ENCODE peak calls at places on chromosome 19, in eight cellular contexts. Q is fibroblast of lung; M is stomach; L is tibial artery; A is endothelial cell of umbilical vein; U is CD8-positive, alpha-beta T cell; K is left ventricle myocardium inferior; G is transverse colon. X is an unnamed sample. For H3K36me3, the result is how much of the 10 kb centered on the place peaks cover.

GRCh38 chr19:21101511-21102242 is 19.7 kb downstream of the ZNF714 start:
- DNase-seq in Q (peak), U (no peak), G (no peak), A (peak), M (no peak), L (no peak), K (no peak), X (no peak)

GRCh38 chr19:12872255-12872654 is 9.0 kb downstream of the DNASE2 start:
- DNase-seq in U (no peak), M (no peak), G (no peak), K (no peak), L (no peak), A (no peak), Q (no peak), X (no peak)

GRCh38 chr19:39199025-39199424 is 2.3 kb downstream of the NCCRP1 start:
- DNase-seq in G (no peak), K (no peak), L (no peak), A (peak), U (no peak), M (peak), Q (peak), X (no peak)

GRCh38 chr19:48064509-48064908 is 20.6 kb upstream of the CABP5 start:
- DNase-seq in M (no peak), L (no peak), K (no peak), U (no peak), Q (peak), A (no peak), G (no peak), X (no peak)

GRCh38 chr19:36547001-36547732 is 19.1 kb upstream of the ZNF260 start:
- DNase-seq in U (no peak), G (no peak), K (no peak), Q (peak), L (no peak), M (no peak), A (peak), X (no peak)

GRCh38 chr19:18501832-18502231 is 20.0 kb downstream of the ELL start:
- DNase-seq in L (peak), M (peak), A (no peak), G (peak), U (no peak), K (peak), Q (no peak), X (no peak)

GRCh38 chr19:311813-312261 is 20.6 kb upstream of the PLPP2 start:
- DNase-seq in L (no peak), K (peak), A (no peak), U (no peak), M (peak), G (no peak), Q (no peak), X (no peak)

GRCh38 chr19:47430041-47430802 is 10.9 kb upstream of the MEIS3 start:
- DNase-seq in Q (peak), K (no peak), U (no peak), G (peak), A (peak), M (peak), L (no peak), X (no peak)

GRCh38 chr19:40616178-40616577 is 15.0 kb downstream of the LTBP4 start:
- DNase-seq in U (no peak), L (no peak), G (no peak), A (no peak), Q (no peak), M (no peak), K (no peak), X (no peak)

GRCh38 chr19:34184880-34185491 is 12.7 kb downstream of the LSM14A start:
- DNase-seq in M (no peak), K (no peak), U (no peak), G (no peak), A (no peak), Q (no peak), L (no peak), X (no peak)

GRCh38 chr19:5154799-5155426 is 185.7 kb downstream of the PTPRS start:
- DNase-seq in U (no peak), L (no peak), M (no peak), A (no peak), Q (no peak), G (no peak), K (no peak), X (no peak)

GRCh38 chr19:55832676-55833075 is 877 bp upstream of the NLRP11 start:
- DNase-seq in G (no peak), Q (no peak), K (no peak), M (no peak), L (no peak), A (no peak), U (no peak), X (no peak)

GRCh38 chr19:54294539-54294938 is 13.6 kb upstream of the LILRB2 start:
- DNase-seq in M (no peak), K (no peak), A (no peak), G (no peak), Q (no peak), L (no peak), U (peak), X (no peak)

GRCh38 chr19:13134626-13135025 is 15.5 kb downstream of the STX10 start:
- DNase-seq in L (no peak), K (no peak), U (no peak), Q (no peak), M (no peak), G (no peak), A (no peak), X (no peak)

GRCh38 chr19:1945899-1946298 is 4.9 kb downstream of the CSNK1G2 start:
- DNase-seq in A (peak), M (peak), U (no peak), L (no peak), G (peak), K (no peak), Q (peak), X (no peak)

GRCh38 chr19:13063461-13064091 is 39.1 kb downstream of the LYL1 start:
- DNase-seq in U (no peak), Q (no peak), M (no peak), G (no peak), K (peak), A (no peak), L (peak), X (no peak)

GRCh38 chr19:31555634-31556215 is 206.5 kb upstream of the TSHZ3 start:
- DNase-seq in U (no peak), Q (no peak), K (no peak), G (no peak), L (no peak), M (no peak), A (no peak), X (no peak)

GRCh38 chr19:46604781-46605355 is 3.7 kb downstream of the CALM3 start:
- DNase-seq in A (no peak), K (no peak), Q (no peak), U (peak), G (no peak), M (no peak), L (peak), X (peak)

GRCh38 chr19:16915135-16915534 is 26.3 kb downstream of the F2RL3 start:
- DNase-seq in L (no peak), A (no peak), G (no peak), K (no peak), M (no peak), Q (no peak), U (no peak), X (no peak)

GRCh38 chr19:43664008-43664407 is 6.0 kb downstream of the PLAUR start:
- DNase-seq in M (no peak), K (no peak), G (no peak), U (no peak), L (peak), Q (no peak), A (peak), X (no peak)

GRCh38 chr19:30060872-30061556 is 119.0 kb downstream of the URI1 start:
- DNase-seq in Q (no peak), M (no peak), K (no peak), L (no peak), A (no peak), U (peak), G (no peak), X (peak)

GRCh38 chr19:46190489-46190888 is 39.1 kb upstream of the IGFL1 start:
- DNase-seq in G (no peak), L (no peak), U (no peak), K (no peak), Q (no peak), M (no peak), A (no peak), X (no peak)

GRCh38 chr19:37304190-37304883 is 66.6 kb upstream of the ZNF527 start:
- DNase-seq in K (peak), L (no peak), Q (no peak), A (no peak), G (peak), M (no peak), U (no peak), X (no peak)

GRCh38 chr19:37929512-37929911 is 22.5 kb downstream of the SIPA1L3 start:
- DNase-seq in Q (no peak), K (no peak), U (no peak), A (no peak), M (no peak), G (no peak), L (no peak), X (no peak)

GRCh38 chr19:43625918-43626579 is 6.6 kb upstream of the ZNF428 start:
- DNase-seq in U (no peak), G (no peak), L (no peak), Q (no peak), M (no peak), K (no peak), A (no peak), X (no peak)

GRCh38 chr19:43662487-43662886 is 7.5 kb downstream of the PLAUR start:
- DNase-seq in L (no peak), A (no peak), K (no peak), M (no peak), Q (no peak), U (no peak), G (no peak), X (no peak)

GRCh38 chr19:49441960-49442350 is 628 bp upstream of the SLC17A7 start:
- DNase-seq in Q (no peak), U (no peak), G (no peak), L (no peak), M (no peak), A (no peak), K (no peak), X (no peak)
- H3K4me3 ChIP-seq in Q (no peak), U (no peak), G (no peak), L (peak), M (no peak), A (no peak), K (peak), X (peak)

DNA sequence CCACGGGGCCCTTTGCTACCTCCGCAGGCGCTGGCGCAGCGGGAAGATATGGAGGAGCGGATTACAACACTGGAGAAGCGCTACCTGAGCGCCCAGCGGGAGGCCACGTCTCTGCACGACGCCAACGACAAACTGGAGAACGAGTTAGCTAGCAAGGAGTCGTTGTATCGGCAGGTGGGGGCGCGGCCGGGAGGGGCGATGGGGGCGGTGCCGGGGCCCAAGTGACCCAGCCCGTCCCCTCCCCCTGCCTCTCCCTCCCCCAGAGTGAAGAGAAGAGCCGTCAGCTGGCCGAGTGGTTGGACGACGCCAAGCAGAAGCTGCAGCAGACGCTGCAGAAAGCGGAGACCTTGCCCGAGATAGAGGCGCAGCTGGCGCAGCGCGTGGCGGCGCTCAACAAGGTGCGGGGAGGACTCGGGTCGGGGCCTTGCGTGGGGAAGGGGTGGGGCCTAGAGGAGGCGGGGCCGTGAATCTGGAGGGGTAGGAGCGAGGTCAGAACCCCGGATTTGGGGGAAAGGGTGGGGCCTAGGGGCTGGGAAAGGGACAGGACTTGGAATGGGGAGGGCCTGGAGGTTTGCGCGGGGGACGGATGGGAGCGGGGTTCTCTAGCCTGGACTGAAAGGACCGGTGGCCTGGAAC is 13.7 kb downstream of the PPFIA3 start:
- DNase-seq in Q (no peak), A (no peak), L (no peak), U (peak), M (peak), G (peak), K (peak), X (no peak)
- H3K36me3 ChIP-seq in Q (under half), A (under half), L (under half), U (under half), M (under half), G (under half), K (under half), X (under half)

GRCh38 chr19:42283248-42284065 is 14.4 kb downstream of the CIC start:
- DNase-seq in A (peak), Q (peak), M (peak), K (peak), G (peak), U (peak), L (peak), X (no peak)
- H3K4me3 ChIP-seq in A (peak), Q (peak), M (peak), K (peak), G (peak), U (peak), L (peak), X (peak)

GRCh38 chr19:7620442-7621412 is 8.6 kb downstream of the XAB2 start:
- DNase-seq in L (no peak), K (no peak), A (no peak), U (no peak), Q (no peak), M (no peak), G (no peak), X (no peak)
- H3K36me3 ChIP-seq in L (half or more), K (half or more), A (under half), U (half or more), Q (under half), M (half or more), G (under half), X (under half)

GRCh38 chr19:49147923-49148682 is 7.1 kb downstream of the HRC start:
- DNase-seq in M (no peak), U (no peak), A (peak), Q (no peak), K (no peak), G (no peak), L (no peak), X (no peak)
- H3K4me3 ChIP-seq in M (peak), U (no peak), A (no peak), Q (no peak), K (peak), G (peak), L (peak), X (peak)

X was measured in vagina.